ENCODE peak calls at places on chromosomes 6 and 20, in six cellular contexts. One of them, this sample, is unnamed.

GRCh38 chr6:137823826-137824501 is 43.1 kb upstream of the TNFAIP3 start:
- DNase-seq in left ventricle myocardium inferior: peak; percentile 56
- DNase-seq in CD8-positive, alpha-beta memory T cell: peak; percentile 80
- DNase-seq in PC-3: no peak
- DNase-seq in IMR-90: peak; percentile 84
- DNase-seq in GM23248: peak; percentile 82
- DNase-seq in this sample: peak; percentile 95

GRCh38 chr6:12528171-12528570 is 188.4 kb upstream of the PHACTR1 start:
- DNase-seq in left ventricle myocardium inferior: no peak
- DNase-seq in IMR-90: no peak
- DNase-seq in CD8-positive, alpha-beta memory T cell: no peak
- DNase-seq in GM23248: no peak
- DNase-seq in PC-3: no peak
- DNase-seq in this sample: no peak

GRCh38 chr6:5981274-5982026 is 25.3 kb downstream of the NRN1 start:
- DNase-seq in PC-3: peak; percentile 76
- DNase-seq in IMR-90: peak; percentile 9
- DNase-seq in GM23248: peak; percentile 95
- DNase-seq in left ventricle myocardium inferior: no peak
- DNase-seq in CD8-positive, alpha-beta memory T cell: no peak
- DNase-seq in this sample: no peak

GRCh38 chr20:49935746-49936152 is 448 bp upstream of the RNF114 start:
- DNase-seq in IMR-90: no peak
- DNase-seq in PC-3: no peak
- DNase-seq in CD8-positive, alpha-beta memory T cell: no peak
- DNase-seq in GM23248: no peak
- DNase-seq in left ventricle myocardium inferior: no peak
- DNase-seq in this sample: no peak

GRCh38 chr6:44920952-44921491 is 407.1 kb upstream of the RUNX2 start:
- DNase-seq in IMR-90: no peak
- DNase-seq in left ventricle myocardium inferior: no peak
- DNase-seq in PC-3: no peak
- DNase-seq in CD8-positive, alpha-beta memory T cell: no peak
- DNase-seq in GM23248: no peak
- DNase-seq in this sample: no peak

GRCh38 chr20:31709939-31710338 is 12.7 kb downstream of the BCL2L1 start:
- DNase-seq in IMR-90: no peak
- DNase-seq in PC-3: peak; percentile 2
- DNase-seq in GM23248: no peak
- DNase-seq in CD8-positive, alpha-beta memory T cell: no peak
- DNase-seq in left ventricle myocardium inferior: no peak
- DNase-seq in this sample: no peak

GRCh38 chr20:47008842-47009518 is 114.3 kb downstream of the EYA2 start:
- DNase-seq in PC-3: peak; percentile 21
- DNase-seq in CD8-positive, alpha-beta memory T cell: no peak
- DNase-seq in GM23248: no peak
- DNase-seq in left ventricle myocardium inferior: no peak
- DNase-seq in IMR-90: no peak
- DNase-seq in this sample: no peak

GRCh38 chr6:166610104-166610503 is 16.9 kb downstream of the RPS6KA2 start:
- DNase-seq in PC-3: no peak
- DNase-seq in CD8-positive, alpha-beta memory T cell: no peak
- DNase-seq in left ventricle myocardium inferior: no peak
- DNase-seq in GM23248: no peak
- DNase-seq in IMR-90: no peak
- DNase-seq in this sample: peak; percentile 35

GRCh38 chr6:168221000-168221399 is 98.6 kb downstream of the DACT2 start:
- DNase-seq in GM23248: no peak
- DNase-seq in left ventricle myocardium inferior: no peak
- DNase-seq in IMR-90: no peak
- DNase-seq in PC-3: no peak
- DNase-seq in CD8-positive, alpha-beta memory T cell: no peak
- DNase-seq in this sample: no peak

GRCh38 chr6:142822882-142823578 is 121.9 kb downstream of the HIVEP2 start:
- DNase-seq in CD8-positive, alpha-beta memory T cell: no peak
- DNase-seq in IMR-90: no peak
- DNase-seq in PC-3: no peak
- DNase-seq in left ventricle myocardium inferior: no peak
- DNase-seq in GM23248: no peak
- DNase-seq in this sample: peak; percentile 88

GRCh38 chr20:13694420-13695150 is 55.9 kb upstream of the TASP1 start:
- DNase-seq in left ventricle myocardium inferior: no peak
- DNase-seq in IMR-90: no peak
- DNase-seq in PC-3: no peak
- DNase-seq in GM23248: no peak
- DNase-seq in CD8-positive, alpha-beta memory T cell: no peak
- DNase-seq in this sample: no peak

GRCh38 chr20:49225896-49226295 is 6.7 kb downstream of the DDX27 start:
- DNase-seq in GM23248: no peak
- DNase-seq in PC-3: no peak
- DNase-seq in CD8-positive, alpha-beta memory T cell: no peak
- DNase-seq in IMR-90: no peak
- DNase-seq in left ventricle myocardium inferior: no peak
- DNase-seq in this sample: no peak

GRCh38 chr20:58623579-58624473 is 27.3 kb upstream of the STX16 start:
- DNase-seq in GM23248: peak; percentile 99
- DNase-seq in PC-3: peak; percentile 99
- DNase-seq in CD8-positive, alpha-beta memory T cell: no peak
- DNase-seq in left ventricle myocardium inferior: peak; percentile 40
- DNase-seq in IMR-90: peak; percentile 97
- DNase-seq in this sample: no peak

GRCh38 chr6:149003560-149003959 is 256.7 kb downstream of the UST start:
- DNase-seq in PC-3: peak; percentile 90
- DNase-seq in CD8-positive, alpha-beta memory T cell: no peak
- DNase-seq in left ventricle myocardium inferior: no peak
- DNase-seq in GM23248: no peak
- DNase-seq in IMR-90: no peak
- DNase-seq in this sample: no peak

GRCh38 chr6:11262231-11262630 is 29.8 kb upstream of the NEDD9 start:
- DNase-seq in IMR-90: no peak
- DNase-seq in left ventricle myocardium inferior: no peak
- DNase-seq in PC-3: no peak
- DNase-seq in GM23248: no peak
- DNase-seq in CD8-positive, alpha-beta memory T cell: no peak
- DNase-seq in this sample: no peak

GRCh38 chr6:11265932-11266331 is 33.5 kb upstream of the NEDD9 start:
- DNase-seq in GM23248: no peak
- DNase-seq in CD8-positive, alpha-beta memory T cell: no peak
- DNase-seq in IMR-90: no peak
- DNase-seq in left ventricle myocardium inferior: no peak
- DNase-seq in PC-3: no peak
- DNase-seq in this sample: no peak

GRCh38 chr6:11260249-11261038 is 28.0 kb upstream of the NEDD9 start:
- DNase-seq in GM23248: no peak
- DNase-seq in PC-3: no peak
- DNase-seq in IMR-90: no peak
- DNase-seq in left ventricle myocardium inferior: no peak
- DNase-seq in CD8-positive, alpha-beta memory T cell: no peak
- DNase-seq in this sample: no peak

GRCh38 chr6:11264100-11264499 is 31.6 kb upstream of the NEDD9 start:
- DNase-seq in IMR-90: no peak
- DNase-seq in GM23248: no peak
- DNase-seq in PC-3: no peak
- DNase-seq in CD8-positive, alpha-beta memory T cell: no peak
- DNase-seq in left ventricle myocardium inferior: no peak
- DNase-seq in this sample: no peak

DNA sequence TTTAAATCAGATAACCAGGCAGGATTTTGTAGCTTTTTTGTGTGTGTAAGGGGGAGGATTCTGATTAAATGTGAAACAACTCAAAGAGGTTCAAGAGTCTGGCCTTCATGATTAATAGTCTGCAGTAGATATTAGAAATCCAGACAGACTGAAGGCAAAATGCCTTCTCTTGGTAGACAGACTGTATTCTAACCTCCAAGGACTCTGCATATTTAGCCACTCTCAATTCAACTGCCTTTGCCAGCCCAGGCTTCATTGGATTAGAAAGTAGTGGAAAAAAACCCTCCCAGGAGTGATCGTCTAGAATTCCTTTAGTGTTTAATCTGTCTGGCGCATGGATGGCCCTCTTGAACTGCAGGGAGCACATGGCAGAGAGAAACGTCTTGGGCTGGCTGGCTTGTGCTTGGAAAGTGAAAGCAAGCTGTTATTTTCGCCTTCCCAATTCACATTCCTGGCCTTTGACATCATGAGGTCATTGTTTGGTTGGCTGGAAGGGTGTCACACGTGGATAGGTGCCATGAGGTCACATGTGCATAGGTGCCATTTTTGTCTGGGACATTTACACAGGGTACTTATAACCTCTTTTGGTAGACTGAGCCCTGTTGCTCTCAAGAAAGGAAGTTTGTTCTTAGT is 30.8 kb upstream of the NEDD9 start:
- DNase-seq in GM23248: peak; percentile 81
- DNase-seq in CD8-positive, alpha-beta memory T cell: no peak
- DNase-seq in IMR-90: peak; percentile 84
- DNase-seq in PC-3: peak; percentile 20
- DNase-seq in left ventricle myocardium inferior: peak; percentile 56
- DNase-seq in this sample: peak; percentile 95
- H3K27ac ChIP-seq in GM23248: peak overlapping the region; percentile 38
- H3K27ac ChIP-seq in CD8-positive, alpha-beta memory T cell: no peak overlapping the region
- H3K27ac ChIP-seq in IMR-90: peak overlapping the region; percentile 0
- H3K27ac ChIP-seq in PC-3: no peak overlapping the region
- H3K27ac ChIP-seq in left ventricle myocardium inferior: peak overlapping the region; percentile 75
- H3K27ac ChIP-seq in this sample: no peak overlapping the region

GRCh38 chr20:11849976-11850670 is 67.6 kb upstream of the BTBD3 start:
- DNase-seq in left ventricle myocardium inferior: no peak
- DNase-seq in GM23248: peak; percentile 91
- DNase-seq in PC-3: peak; percentile 89
- DNase-seq in IMR-90: peak; percentile 45
- DNase-seq in CD8-positive, alpha-beta memory T cell: no peak
- DNase-seq in this sample: no peak

GRCh38 chr20:11849270-11849920 is 68.3 kb upstream of the BTBD3 start:
- DNase-seq in GM23248: peak; percentile 43
- DNase-seq in PC-3: peak; percentile 14
- DNase-seq in CD8-positive, alpha-beta memory T cell: no peak
- DNase-seq in left ventricle myocardium inferior: no peak
- DNase-seq in IMR-90: peak; percentile 50
- DNase-seq in this sample: no peak

GRCh38 chr20:11851646-11852045 is 66.0 kb upstream of the BTBD3 start:
- DNase-seq in IMR-90: peak; percentile 8
- DNase-seq in CD8-positive, alpha-beta memory T cell: no peak
- DNase-seq in left ventricle myocardium inferior: no peak
- DNase-seq in GM23248: no peak
- DNase-seq in PC-3: no peak
- DNase-seq in this sample: no peak

GRCh38 chr20:11852189-11852588 is 65.5 kb upstream of the BTBD3 start:
- DNase-seq in IMR-90: no peak
- DNase-seq in GM23248: no peak
- DNase-seq in PC-3: no peak
- DNase-seq in left ventricle myocardium inferior: no peak
- DNase-seq in CD8-positive, alpha-beta memory T cell: no peak
- DNase-seq in this sample: no peak

DNA sequence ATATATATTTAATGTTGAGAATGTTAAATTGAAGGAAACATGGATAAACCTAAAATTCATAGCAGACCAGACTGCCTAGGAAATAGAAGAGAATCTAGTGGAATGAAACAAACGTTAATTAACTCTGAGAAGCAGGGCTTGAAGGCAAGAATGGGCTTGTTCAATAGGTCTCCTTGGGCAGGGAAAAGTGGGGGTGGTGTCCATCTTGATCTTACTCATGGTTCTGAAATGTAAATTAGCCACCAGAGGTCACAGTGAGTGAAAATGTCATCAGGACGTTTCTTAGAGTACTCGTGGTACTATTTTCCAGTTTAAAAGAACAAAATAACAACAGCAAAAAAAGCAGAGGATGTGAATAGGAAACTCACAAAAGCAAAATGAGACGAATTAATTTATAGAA is 66.8 kb upstream of the BTBD3 start:
- DNase-seq in IMR-90: peak; percentile 68
- DNase-seq in PC-3: peak; percentile 47
- DNase-seq in left ventricle myocardium inferior: no peak
- DNase-seq in CD8-positive, alpha-beta memory T cell: no peak
- DNase-seq in GM23248: peak; percentile 54
- DNase-seq in this sample: no peak
- H3K27ac ChIP-seq in IMR-90: peak overlapping the region; percentile 43
- H3K27ac ChIP-seq in PC-3: peak overlapping the region; percentile 16
- H3K27ac ChIP-seq in left ventricle myocardium inferior: no peak overlapping the region
- H3K27ac ChIP-seq in CD8-positive, alpha-beta memory T cell: no peak overlapping the region
- H3K27ac ChIP-seq in GM23248: peak overlapping the region; percentile 56
- H3K27ac ChIP-seq in this sample: no peak overlapping the region

DNA sequence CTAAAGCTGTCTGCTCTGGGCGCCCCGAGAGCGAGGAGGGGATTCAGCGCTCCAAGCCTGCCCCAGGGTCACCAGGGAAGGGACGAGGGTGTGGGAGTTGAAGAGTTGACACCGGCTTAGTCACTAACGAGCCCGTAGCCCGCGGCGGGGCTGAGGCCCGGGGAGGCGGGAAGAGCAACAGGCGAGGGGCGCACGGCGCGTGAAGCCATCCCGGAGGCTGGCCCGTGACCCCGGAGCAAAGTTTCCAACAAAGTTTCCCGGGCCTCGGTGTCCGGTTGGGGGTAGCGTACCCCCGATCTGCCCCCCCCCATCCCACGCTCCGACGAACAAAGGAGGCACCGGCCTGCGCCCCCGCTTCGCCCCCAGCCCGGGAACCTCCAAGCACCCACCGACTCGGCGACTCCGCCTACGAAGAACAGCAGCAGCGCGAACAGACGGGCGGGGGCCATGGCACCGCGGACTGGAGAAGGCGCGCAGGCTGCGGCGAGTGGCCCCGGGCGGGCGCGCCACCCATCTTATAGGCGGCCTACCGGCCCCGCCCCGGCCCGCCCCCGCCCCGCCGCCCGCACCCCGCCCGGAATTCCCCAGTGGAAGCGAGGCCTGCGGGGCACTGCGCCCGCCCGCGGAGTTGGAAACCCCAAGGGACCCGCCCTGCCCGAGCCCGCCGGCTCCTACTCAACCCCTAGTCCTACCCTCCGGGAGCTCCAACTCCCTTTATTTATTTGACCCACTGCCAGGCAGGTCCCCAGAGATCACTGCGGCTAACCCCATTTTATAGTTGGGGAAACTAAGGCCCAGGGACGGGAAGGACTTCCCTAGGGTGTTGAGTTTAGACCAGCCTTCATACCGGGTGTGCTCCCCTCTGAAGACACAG is at the start of gene SDC4:
- DNase-seq in PC-3: peak; percentile 71
- DNase-seq in left ventricle myocardium inferior: peak; percentile 70
- DNase-seq in GM23248: peak; percentile 88
- DNase-seq in IMR-90: peak; percentile 63
- DNase-seq in CD8-positive, alpha-beta memory T cell: peak; percentile 45
- DNase-seq in this sample: peak; percentile 59
- H3K27ac ChIP-seq in PC-3: peak within 1 kb of the TSS; percentile 95
- H3K27ac ChIP-seq in left ventricle myocardium inferior: peak within 1 kb of the TSS; percentile 94
- H3K27ac ChIP-seq in GM23248: peak within 1 kb of the TSS; percentile 99
- H3K27ac ChIP-seq in IMR-90: peak within 1 kb of the TSS; percentile 91
- H3K27ac ChIP-seq in CD8-positive, alpha-beta memory T cell: peak within 1 kb of the TSS; percentile 54
- H3K27ac ChIP-seq in this sample: no peak within 1 kb of the TSS

DNA sequence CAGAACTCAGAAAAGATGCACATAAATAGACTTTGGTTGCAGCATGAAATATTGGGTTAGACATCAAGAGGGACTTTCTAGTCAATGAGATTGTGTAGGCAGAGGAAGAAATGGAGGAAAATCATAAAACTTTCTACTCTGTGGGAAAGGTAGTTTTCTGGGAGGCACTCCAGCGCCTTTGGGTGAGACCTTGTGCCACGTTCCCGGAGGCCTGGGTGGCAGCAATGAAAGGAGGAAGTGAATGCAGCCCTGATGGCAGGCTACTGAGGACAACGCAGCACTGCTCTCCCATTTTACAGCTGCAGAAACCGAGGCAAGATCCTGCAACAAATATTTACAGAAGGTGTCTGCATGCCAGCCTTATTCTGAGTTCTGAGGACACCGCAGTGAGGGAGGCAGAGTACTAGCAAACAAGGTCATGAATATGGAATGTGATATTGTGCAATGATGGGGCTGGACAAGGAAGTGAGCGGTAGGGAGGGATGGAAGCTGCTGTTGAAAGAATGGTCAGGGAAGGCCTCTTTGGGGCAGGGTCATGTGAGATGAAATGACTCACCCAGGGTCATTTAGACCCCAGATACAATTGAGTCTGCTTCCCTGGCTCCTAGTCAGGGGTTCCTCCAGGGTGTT is 159.1 kb downstream of the TFAP2C start:
- DNase-seq in PC-3: peak; percentile 99
- DNase-seq in GM23248: peak; percentile 95
- DNase-seq in IMR-90: peak; percentile 95
- DNase-seq in left ventricle myocardium inferior: no peak
- DNase-seq in CD8-positive, alpha-beta memory T cell: no peak
- DNase-seq in this sample: peak; percentile 66
- H3K27ac ChIP-seq in PC-3: peak overlapping the region; percentile 98
- H3K27ac ChIP-seq in GM23248: peak overlapping the region; percentile 93
- H3K27ac ChIP-seq in IMR-90: peak overlapping the region; percentile 71
- H3K27ac ChIP-seq in left ventricle myocardium inferior: no peak overlapping the region
- H3K27ac ChIP-seq in CD8-positive, alpha-beta memory T cell: no peak overlapping the region
- H3K27ac ChIP-seq in this sample: no peak overlapping the region